ENCODE peak calls at places on chromosome 5, in nine cellular contexts. T is SW480; O is germinal center; U is stimulated activated CD4-positive, alpha-beta T cell treated with anti-CD3 and anti-CD28 coated beads, Interleukin-12 subunit alpha, Interleukin-12 subunit beta, amount 100 ng/mL, for 4 hours; I is iPS DF 19.7; N is AG10803; L is fibroblast of lung; Y is stimulated activated CD8-positive, alpha-beta memory T cell treated with anti-CD3 and anti-CD28 coated beads, Interleukin-4, amount 100 ng/mL, for 24 hours; P is fibroblast of mammary gland. H is an unnamed sample.

GRCh38 chr5:113269023-113269997 is 165.5 kb downstream of the TSSK1B start:
- DNase-seq in T (no peak), O (no peak), U (no peak), I (no peak), N (no peak), L (no peak), Y (no peak), P (no peak), H (no peak)

GRCh38 chr5:20972419-20972925 is 984.5 kb upstream of the CDH18 start:
- DNase-seq in T (peak; percentile 64), O (no peak), U (no peak), I (no peak), N (no peak), L (peak; percentile 57), Y (no peak), P (peak; percentile 5), H (no peak)

GRCh38 chr5:136080483-136081180 is 51.8 kb downstream of the TGFBI start:
- DNase-seq in T (peak; percentile 51), O (peak; percentile 74), U (peak; percentile 23), I (no peak), N (peak; percentile 83), L (peak; percentile 92), Y (peak; percentile 52), P (peak; percentile 95), H (peak; percentile 96)

GRCh38 chr5:16957305-16958165 is 21.4 kb upstream of the MYO10 start:
- DNase-seq in T (peak; percentile 25), O (no peak), U (no peak), I (no peak), N (peak; percentile 88), L (peak; percentile 99), Y (no peak), P (peak; percentile 95), H (peak; percentile 66)

GRCh38 chr5:67089200-67089725 is 107.3 kb downstream of the CD180 start:
- DNase-seq in T (no peak), O (no peak), U (no peak), I (no peak), N (peak; percentile 36), L (peak; percentile 66), Y (no peak), P (peak; percentile 56), H (peak; percentile 36)

GRCh38 chr5:144072518-144072927 is 97.9 kb downstream of the YIPF5 start:
- DNase-seq in T (no peak), O (no peak), U (no peak), I (no peak), N (peak; percentile 90), L (peak; percentile 82), Y (no peak), P (peak; percentile 76), H (peak; percentile 40)

GRCh38 chr5:33513786-33514185 is 73.0 kb downstream of the TARS1 start:
- DNase-seq in T (no peak), O (no peak), U (no peak), I (no peak), N (peak; percentile 47), L (no peak), Y (no peak), P (peak; percentile 50), H (no peak)

GRCh38 chr5:44663991-44664710 is 144.6 kb upstream of the MRPS30 start:
- DNase-seq in T (no peak), O (no peak), U (no peak), I (no peak), N (no peak), L (no peak), Y (no peak), P (no peak), H (no peak)

GRCh38 chr5:115532517-115532916 is 12.1 kb downstream of the FEM1C start:
- DNase-seq in T (no peak), O (no peak), U (no peak), I (no peak), N (peak; percentile 8), L (no peak), Y (no peak), P (peak; percentile 28), H (no peak)

GRCh38 chr5:159817262-159818029 is 98.8 kb upstream of the ADRA1B start:
- DNase-seq in T (no peak), O (no peak), U (no peak), I (no peak), N (peak; percentile 36), L (peak; percentile 66), Y (no peak), P (peak; percentile 39), H (no peak)

GRCh38 chr5:85823462-85824426 is 794.0 kb upstream of the COX7C start:
- DNase-seq in T (no peak), O (no peak), U (no peak), I (no peak), N (no peak), L (no peak), Y (no peak), P (peak; percentile 2), H (no peak)

GRCh38 chr5:116509483-116510244 is 65.0 kb downstream of the SEMA6A start:
- DNase-seq in T (no peak), O (no peak), U (no peak), I (no peak), N (no peak), L (no peak), Y (no peak), P (no peak), H (no peak)

GRCh38 chr5:38816083-38817030 is 29.5 kb upstream of the OSMR start:
- DNase-seq in T (no peak), O (no peak), U (no peak), I (no peak), N (no peak), L (peak; percentile 24), Y (no peak), P (no peak), H (no peak)

GRCh38 chr5:143446535-143447226 is 43.2 kb upstream of the NR3C1 start:
- DNase-seq in T (no peak), O (no peak), U (no peak), I (no peak), N (no peak), L (no peak), Y (no peak), P (no peak), H (no peak)

GRCh38 chr5:120463991-120464626 is at the start of gene PRR16:
- DNase-seq in T (no peak), O (peak; percentile 46), U (no peak), I (no peak), N (peak; percentile 71), L (peak; percentile 75), Y (no peak), P (peak; percentile 63), H (peak; percentile 95)